ENCODE peak calls at places on chromosomes 16 and 17, in six cellular contexts. One of them, this sample, is unnamed.

GRCh38 chr17:4248504-4249277 is 15.1 kb downstream of the ANKFY1 start:
- DNase-seq in kidney epithelial cell: no peak
- DNase-seq in astrocyte of the cerebellum: no peak
- DNase-seq in thoracic aorta: no peak
- DNase-seq in GM12878: no peak
- DNase-seq in cardiac fibroblast: no peak
- DNase-seq in this sample: no peak

GRCh38 chr17:61139219-61139618 is 260.4 kb upstream of the TBX2 start:
- DNase-seq in kidney epithelial cell: no peak
- DNase-seq in astrocyte of the cerebellum: peak; percentile 29
- DNase-seq in thoracic aorta: no peak
- DNase-seq in GM12878: peak; percentile 77
- DNase-seq in cardiac fibroblast: peak; percentile 76
- DNase-seq in this sample: peak; percentile 45

GRCh38 chr16:84068783-84069464 is 26.3 kb upstream of the SLC38A8 start:
- DNase-seq in kidney epithelial cell: no peak
- DNase-seq in astrocyte of the cerebellum: no peak
- DNase-seq in thoracic aorta: no peak
- DNase-seq in GM12878: no peak
- DNase-seq in cardiac fibroblast: no peak
- DNase-seq in this sample: no peak

GRCh38 chr17:32629563-32630190 is 142.9 kb downstream of the CDK5R1 start:
- DNase-seq in kidney epithelial cell: no peak
- DNase-seq in astrocyte of the cerebellum: no peak
- DNase-seq in thoracic aorta: no peak
- DNase-seq in GM12878: no peak
- DNase-seq in cardiac fibroblast: no peak
- DNase-seq in this sample: no peak

GRCh38 chr16:50326264-50326663 is 42.5 kb downstream of the BRD7 start:
- DNase-seq in kidney epithelial cell: no peak
- DNase-seq in astrocyte of the cerebellum: no peak
- DNase-seq in thoracic aorta: no peak
- DNase-seq in GM12878: no peak
- DNase-seq in cardiac fibroblast: no peak
- DNase-seq in this sample: no peak

GRCh38 chr17:82871056-82871775 is 31.4 kb upstream of the ZNF750 start:
- DNase-seq in kidney epithelial cell: no peak
- DNase-seq in astrocyte of the cerebellum: no peak
- DNase-seq in thoracic aorta: no peak
- DNase-seq in GM12878: peak; percentile 82
- DNase-seq in cardiac fibroblast: no peak
- DNase-seq in this sample: no peak

GRCh38 chr16:19077879-19078278 is 10.5 kb downstream of the COQ7 start:
- DNase-seq in kidney epithelial cell: no peak
- DNase-seq in astrocyte of the cerebellum: no peak
- DNase-seq in thoracic aorta: no peak
- DNase-seq in GM12878: no peak
- DNase-seq in cardiac fibroblast: no peak
- DNase-seq in this sample: no peak

GRCh38 chr16:30407794-30408534 is 558 bp downstream of the ZNF771 start:
- DNase-seq in kidney epithelial cell: no peak
- DNase-seq in astrocyte of the cerebellum: no peak
- DNase-seq in thoracic aorta: no peak
- DNase-seq in GM12878: no peak
- DNase-seq in cardiac fibroblast: no peak
- DNase-seq in this sample: no peak

GRCh38 chr16:28062261-28063046 is 1.1 kb downstream of the GSG1L start:
- DNase-seq in kidney epithelial cell: no peak
- DNase-seq in astrocyte of the cerebellum: no peak
- DNase-seq in thoracic aorta: no peak
- DNase-seq in GM12878: no peak
- DNase-seq in cardiac fibroblast: no peak
- DNase-seq in this sample: no peak

GRCh38 chr16:28063047-28063521 is 430 bp downstream of the GSG1L start:
- DNase-seq in kidney epithelial cell: no peak
- DNase-seq in astrocyte of the cerebellum: no peak
- DNase-seq in thoracic aorta: no peak
- DNase-seq in GM12878: no peak
- DNase-seq in cardiac fibroblast: peak; percentile 12
- DNase-seq in this sample: no peak

GRCh38 chr16:28064706-28065249 is 1.3 kb upstream of the GSG1L start:
- DNase-seq in kidney epithelial cell: no peak
- DNase-seq in astrocyte of the cerebellum: no peak
- DNase-seq in thoracic aorta: no peak
- DNase-seq in GM12878: no peak
- DNase-seq in cardiac fibroblast: no peak
- DNase-seq in this sample: no peak

GRCh38 chr16:28064150-28064549 is 636 bp upstream of the GSG1L start:
- DNase-seq in kidney epithelial cell: no peak
- DNase-seq in astrocyte of the cerebellum: no peak
- DNase-seq in thoracic aorta: no peak
- DNase-seq in GM12878: no peak
- DNase-seq in cardiac fibroblast: no peak
- DNase-seq in this sample: no peak

DNA sequence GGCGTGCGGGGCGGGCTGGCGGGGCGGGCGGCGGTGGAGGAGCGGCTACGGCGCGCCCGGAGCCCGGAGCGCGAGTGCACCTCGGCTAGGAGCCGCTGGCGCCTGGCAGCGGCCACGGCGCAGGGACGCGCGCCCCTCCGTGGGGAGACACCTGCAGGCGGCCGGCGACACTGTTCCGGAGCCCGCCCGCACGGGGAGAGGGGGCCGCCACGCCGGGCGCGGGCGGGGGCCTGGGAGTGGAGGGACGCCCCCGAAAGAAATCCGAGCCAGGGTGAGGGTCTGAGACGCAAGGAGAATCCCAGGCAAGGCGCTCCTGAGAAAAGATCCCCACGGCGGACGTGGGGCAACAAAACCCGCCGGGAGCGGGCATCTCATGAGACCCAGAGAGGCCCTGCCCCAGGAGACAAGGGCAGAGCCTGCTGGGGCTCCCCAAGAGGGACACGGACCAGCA is at the start of gene GSG1L:
- DNase-seq in kidney epithelial cell: no peak
- DNase-seq in astrocyte of the cerebellum: no peak
- DNase-seq in thoracic aorta: no peak
- DNase-seq in GM12878: no peak
- DNase-seq in cardiac fibroblast: no peak
- DNase-seq in this sample: no peak
- TF ChIP-seq CTCF in kidney epithelial cell: no peak
- TF ChIP-seq CTCF in astrocyte of the cerebellum: no peak
- TF ChIP-seq CTCF in thoracic aorta: peak; percentile 39
- TF ChIP-seq CTCF in GM12878: no peak
- TF ChIP-seq CTCF in cardiac fibroblast: no peak
- TF ChIP-seq CTCF in this sample: no peak

DNA sequence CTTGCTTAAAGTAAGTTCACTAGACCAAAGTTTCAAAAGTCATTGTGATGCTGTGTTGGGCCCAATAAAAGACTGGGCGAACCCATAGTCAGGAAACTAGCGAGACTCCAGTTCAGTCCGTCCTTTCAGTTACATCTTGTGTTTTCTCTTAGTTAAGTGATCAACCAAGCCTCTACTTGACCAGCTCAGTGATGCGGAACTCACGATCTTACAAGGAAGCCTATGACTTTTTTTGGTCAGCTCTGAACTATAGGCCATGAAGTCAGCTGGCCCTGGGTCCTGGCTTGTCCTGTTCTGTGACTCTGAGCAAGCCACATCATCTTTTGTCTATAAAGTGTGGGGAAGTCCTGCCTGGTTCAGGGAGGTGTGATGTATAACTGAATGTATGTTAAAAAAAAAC is 21.7 kb upstream of the WSCD1 start:
- DNase-seq in kidney epithelial cell: no peak
- DNase-seq in astrocyte of the cerebellum: no peak
- DNase-seq in thoracic aorta: no peak
- DNase-seq in GM12878: no peak
- DNase-seq in cardiac fibroblast: no peak
- DNase-seq in this sample: no peak
- H3K4me3 ChIP-seq in kidney epithelial cell: no peak overlapping the region
- H3K4me3 ChIP-seq in astrocyte of the cerebellum: no peak overlapping the region
- H3K4me3 ChIP-seq in thoracic aorta: no peak overlapping the region
- H3K4me3 ChIP-seq in GM12878: no peak overlapping the region
- H3K4me3 ChIP-seq in cardiac fibroblast: no peak overlapping the region
- H3K4me3 ChIP-seq in this sample: no peak overlapping the region

GRCh38 chr16:47774661-47775060 is 313.5 kb downstream of the PHKB start:
- DNase-seq in kidney epithelial cell: no peak
- DNase-seq in astrocyte of the cerebellum: no peak
- DNase-seq in thoracic aorta: no peak
- DNase-seq in GM12878: no peak
- DNase-seq in cardiac fibroblast: peak; percentile 59
- DNase-seq in this sample: no peak
- TF ChIP-seq CTCF in kidney epithelial cell: no peak
- TF ChIP-seq CTCF in astrocyte of the cerebellum: no peak
- TF ChIP-seq CTCF in thoracic aorta: no peak
- TF ChIP-seq CTCF in GM12878: no peak
- TF ChIP-seq CTCF in cardiac fibroblast: peak; percentile 33
- TF ChIP-seq CTCF in this sample: no peak

DNA sequence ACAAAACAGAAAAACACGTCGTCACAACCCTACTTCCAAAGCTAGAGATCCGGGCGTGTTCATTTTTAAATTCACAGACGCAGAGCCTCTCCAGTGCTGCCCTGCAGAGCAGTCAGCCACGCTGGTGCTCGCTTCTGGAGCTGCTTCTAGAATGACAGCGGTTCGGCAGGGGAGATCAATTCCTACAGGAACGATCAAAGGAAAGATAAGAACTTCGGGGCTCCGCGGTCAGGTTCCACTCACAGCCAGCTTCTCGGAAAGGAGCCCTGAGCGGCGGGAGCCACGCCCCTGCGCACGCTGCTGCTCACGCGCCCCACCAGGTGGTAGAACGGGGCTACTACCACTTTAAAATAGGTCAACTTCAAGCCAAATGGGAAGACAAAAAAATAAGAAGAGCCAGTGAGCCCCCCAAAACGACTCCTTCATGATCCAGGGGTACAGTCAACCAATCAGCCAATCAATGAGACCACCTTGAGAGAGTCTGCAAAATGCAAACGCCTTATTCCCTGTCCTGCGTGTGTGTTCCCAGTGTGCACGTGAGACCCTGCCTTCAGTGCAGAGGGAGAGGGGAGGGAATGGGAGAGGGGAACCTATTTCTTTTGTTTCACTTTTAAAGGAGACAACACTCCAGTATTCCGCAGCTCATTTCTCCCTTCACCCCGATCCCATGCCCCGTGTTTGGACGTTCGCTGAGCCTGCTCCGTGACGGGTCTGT is 209.7 kb downstream of the RBFOX3 start:
- DNase-seq in kidney epithelial cell: no peak
- DNase-seq in astrocyte of the cerebellum: peak; percentile 12
- DNase-seq in thoracic aorta: no peak
- DNase-seq in GM12878: no peak
- DNase-seq in cardiac fibroblast: peak; percentile 61
- DNase-seq in this sample: no peak
- H3K4me3 ChIP-seq in kidney epithelial cell: no peak overlapping the region
- H3K4me3 ChIP-seq in astrocyte of the cerebellum: no peak overlapping the region
- H3K4me3 ChIP-seq in thoracic aorta: peak overlapping the region; percentile 61
- H3K4me3 ChIP-seq in GM12878: no peak overlapping the region
- H3K4me3 ChIP-seq in cardiac fibroblast: no peak overlapping the region
- H3K4me3 ChIP-seq in this sample: peak overlapping the region; percentile 42

DNA sequence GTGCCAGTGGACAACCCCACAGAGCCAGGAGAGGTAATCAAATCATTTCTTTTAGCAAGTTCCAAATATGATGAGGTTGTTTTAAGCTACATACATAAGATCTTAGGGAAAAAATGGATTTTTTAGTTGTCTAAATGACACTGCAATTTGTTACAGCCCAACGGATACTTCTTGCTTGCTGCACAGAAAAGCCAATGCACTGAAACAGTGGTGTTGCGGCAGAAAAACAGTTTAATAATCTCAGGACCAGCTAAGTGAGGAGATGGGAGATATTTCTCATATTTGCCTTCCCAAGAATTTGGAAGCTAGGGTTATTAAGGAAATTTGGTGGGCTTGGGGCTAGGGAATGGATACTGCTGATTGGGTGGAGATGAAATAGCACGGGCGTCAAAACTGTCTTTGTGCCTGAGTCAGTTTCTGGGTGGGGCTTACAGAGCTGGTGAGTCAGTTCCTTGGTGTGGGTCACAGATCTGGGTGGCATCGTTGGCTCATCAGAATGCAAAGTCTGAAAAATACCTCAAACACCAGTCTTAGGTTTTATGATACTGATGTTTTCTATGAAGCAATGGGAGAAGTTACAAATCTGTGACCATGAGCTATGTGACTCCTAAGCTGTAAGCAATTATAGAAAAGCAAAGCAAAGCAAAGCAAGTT is 255.4 kb downstream of the IRX3 start:
- DNase-seq in kidney epithelial cell: no peak
- DNase-seq in astrocyte of the cerebellum: no peak
- DNase-seq in thoracic aorta: no peak
- DNase-seq in GM12878: no peak
- DNase-seq in cardiac fibroblast: peak; percentile 71
- DNase-seq in this sample: no peak
- TF ChIP-seq CTCF in kidney epithelial cell: no peak
- TF ChIP-seq CTCF in astrocyte of the cerebellum: no peak
- TF ChIP-seq CTCF in thoracic aorta: no peak
- TF ChIP-seq CTCF in GM12878: no peak
- TF ChIP-seq CTCF in cardiac fibroblast: no peak
- TF ChIP-seq CTCF in this sample: no peak

This sample was measured in AG04449.